ENCODE peak calls at places on chromosome 14, in four cellular contexts. I, W, D and K are unnamed samples.

GRCh38 chr14:50804181-50804721 is 26.7 kb downstream of the NIN start:
- DNase-seq in I (no peak), W (peak), D (no peak), K (no peak)

GRCh38 chr14:103604620-103605019 is 24.4 kb upstream of the KLC1 start:
- DNase-seq in I (no peak), W (no peak), D (no peak), K (no peak)

GRCh38 chr14:24673534-24674203 is 39.7 kb upstream of the GZMB start:
- DNase-seq in I (no peak), W (no peak), D (peak), K (no peak)

GRCh38 chr14:52146504-52146903 is 77.6 kb upstream of the NID2 start:
- DNase-seq in I (no peak), W (no peak), D (no peak), K (no peak)

GRCh38 chr14:100846309-100846859 is 20.5 kb downstream of the MEG3 start:
- DNase-seq in I (no peak), W (no peak), D (no peak), K (no peak)

GRCh38 chr14:100107236-100107635 is 42.0 kb downstream of the EVL start:
- DNase-seq in I (no peak), W (no peak), D (no peak), K (no peak)

GRCh38 chr14:53692451-53693330 is 263.9 kb downstream of the BMP4 start:
- DNase-seq in I (no peak), W (no peak), D (no peak), K (no peak)

GRCh38 chr14:29749327-29749726 is 178.3 kb downstream of the PRKD1 start:
- DNase-seq in I (no peak), W (peak), D (no peak), K (no peak)

GRCh38 chr14:31402764-31403163 is 17.6 kb downstream of the HEATR5A start:
- DNase-seq in I (no peak), W (no peak), D (no peak), K (no peak)

GRCh38 chr14:70350078-70350477 is 9.4 kb downstream of the COX16 start:
- DNase-seq in I (no peak), W (no peak), D (no peak), K (no peak)